ENCODE peak calls at places on chromosomes 11 and 22, in eight cellular contexts. V is GM23248, K is PC-3, P is hepatocyte, Z is astrocyte, W is MM.1S, M is fibroblast of lung, E is HCT116. I is an unnamed sample.

GRCh38 chr11:32830413-32830738 is 649 bp downstream of the PRRG4 start:
- DNase-seq in E (no peak), W (peak; percentile 61), V (no peak), M (no peak), Z (no peak), K (peak; percentile 69), P (peak; percentile 77), I (no peak)

GRCh38 chr22:23060612-23061400 is 9.5 kb upstream of the GNAZ start:
- DNase-seq in P (no peak), W (no peak), V (no peak), Z (no peak), E (no peak), M (no peak), K (no peak), I (no peak)

GRCh38 chr22:22752556-22753477 is 108.4 kb downstream of the GGTLC2 start:
- DNase-seq in W (peak; percentile 45), Z (no peak), V (peak; percentile 83), P (peak; percentile 50), K (peak; percentile 4), M (no peak), E (no peak), I (no peak)

GRCh38 chr11:58024601-58025091 is 965 bp downstream of the OR9Q1 start:
- DNase-seq in E (no peak), Z (peak; percentile 42), M (peak; percentile 59), P (no peak), W (no peak), K (no peak), V (peak; percentile 83), I (no peak)

GRCh38 chr22:46390652-46391301 is 55.3 kb downstream of the TRMU start:
- DNase-seq in K (peak; percentile 63), P (no peak), V (peak; percentile 92), Z (peak; percentile 22), M (peak; percentile 24), W (no peak), E (no peak), I (no peak)

GRCh38 chr22:25130462-25130861 is 69.2 kb upstream of the CRYBB3 start:
- DNase-seq in E (no peak), W (no peak), M (no peak), V (no peak), K (no peak), Z (no peak), P (no peak), I (no peak)

GRCh38 chr22:40394607-40395006 is 24.2 kb downstream of the SGSM3 start:
- DNase-seq in K (no peak), P (no peak), E (no peak), M (no peak), Z (no peak), V (no peak), W (no peak), I (no peak)

GRCh38 chr11:15843309-15843857 is 513.0 kb downstream of the SOX6 start:
- DNase-seq in M (peak; percentile 72), W (no peak), K (no peak), V (no peak), P (no peak), E (no peak), Z (peak; percentile 60), I (peak; percentile 57)

GRCh38 chr22:36243996-36244395 is 4.7 kb upstream of the APOL2 start:
- DNase-seq in K (no peak), V (no peak), P (no peak), Z (no peak), M (no peak), W (no peak), E (no peak), I (no peak)

GRCh38 chr11:124538019-124538418 is 5.4 kb downstream of the OR8B12 start:
- DNase-seq in W (no peak), M (peak; percentile 82), K (no peak), E (no peak), P (peak; percentile 18), Z (peak; percentile 79), V (peak; percentile 16), I (no peak)

GRCh38 chr11:1739576-1739975 is 10.8 kb downstream of the IFITM10 start:
- DNase-seq in K (no peak), P (no peak), W (no peak), E (no peak), V (no peak), Z (no peak), M (no peak), I (no peak)

GRCh38 chr11:20068691-20069090 is 91.6 kb downstream of the DBX1 start:
- DNase-seq in Z (no peak), V (no peak), K (no peak), E (no peak), M (no peak), W (no peak), P (no peak), I (no peak)

GRCh38 chr11:69297225-69297925 is 3.4 kb downstream of the MYEOV start:
- DNase-seq in V (peak; percentile 98), K (peak; percentile 100), W (peak; percentile 98), P (peak; percentile 93), M (peak; percentile 100), E (peak; percentile 97), Z (peak; percentile 99), I (peak; percentile 84)
- H3K4me3 ChIP-seq in V (peak overlapping the region; percentile 33), K (peak overlapping the region; percentile 33), W (peak overlapping the region; percentile 88), P (no peak overlapping the region), M (peak overlapping the region; percentile 29), E (peak overlapping the region; percentile 94), Z (no peak overlapping the region), I (peak overlapping the region; percentile 95)

GRCh38 chr11:76670475-76671235 is at the start of gene LRRC32:
- DNase-seq in E (no peak), P (peak; percentile 55), Z (no peak), V (peak; percentile 40), M (peak; percentile 11), K (no peak), W (no peak), I (no peak)

GRCh38 chr11:76671626-76672309 is 1.2 kb upstream of the LRRC32 start:
- DNase-seq in W (no peak), Z (no peak), K (no peak), P (no peak), M (no peak), E (no peak), V (no peak), I (no peak)

GRCh38 chr11:76668362-76669155 is 2.0 kb downstream of the LRRC32 start:
- DNase-seq in K (no peak), E (no peak), V (no peak), P (no peak), Z (no peak), W (no peak), M (no peak), I (no peak)

GRCh38 chr11:76671236-76671590 is 666 bp upstream of the LRRC32 start:
- DNase-seq in W (no peak), Z (no peak), P (no peak), M (no peak), E (no peak), K (no peak), V (no peak), I (no peak)

DNA sequence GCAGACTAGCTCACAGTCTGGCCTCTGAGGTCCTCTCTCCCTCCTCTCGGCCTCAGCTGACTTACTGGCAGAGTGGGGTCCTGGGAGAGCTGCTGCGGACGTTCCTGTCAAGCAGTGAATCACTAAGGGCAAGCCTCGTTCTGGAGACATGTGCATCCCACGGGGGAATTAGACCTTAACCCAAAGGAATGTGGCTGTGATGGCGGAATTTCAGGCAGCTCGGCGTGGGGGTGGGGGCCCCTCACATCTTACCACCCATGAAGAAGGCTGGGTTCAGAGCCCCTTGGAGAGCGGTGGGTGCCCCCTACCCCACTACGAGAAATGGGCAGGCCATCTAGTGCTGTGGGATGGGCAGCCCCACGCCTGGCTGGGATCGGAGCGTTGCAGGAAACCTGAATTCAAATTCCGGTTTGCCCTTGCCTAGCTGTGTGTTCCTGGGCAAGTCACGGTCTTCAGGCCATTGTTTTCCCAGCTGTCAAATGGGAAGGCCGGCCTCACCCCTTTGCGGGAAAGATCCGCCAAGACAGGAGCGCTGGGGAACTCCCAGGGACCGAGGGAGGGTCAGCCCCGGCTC is 559 bp downstream of the LRRC32 start:
- DNase-seq in Z (peak; percentile 84), K (no peak), M (peak; percentile 89), W (no peak), E (no peak), V (peak; percentile 78), P (peak; percentile 67), I (no peak)
- TF ChIP-seq EZH2 in Z (no peak), K (no peak), M (no peak), W (no peak), E (no peak), V (no peak), P (no peak), I (no peak)

GRCh38 chr11:12841946-12842630 is 167.0 kb upstream of the RASSF10 start:
- DNase-seq in K (peak; percentile 42), Z (peak; percentile 90), E (no peak), V (peak; percentile 80), M (peak; percentile 92), P (peak; percentile 70), W (no peak), I (peak; percentile 87)
- H3K4me3 ChIP-seq in K (no peak overlapping the region), Z (no peak overlapping the region), E (no peak overlapping the region), V (no peak overlapping the region), M (peak overlapping the region; percentile 26), P (no peak overlapping the region), W (no peak overlapping the region), I (peak overlapping the region; percentile 70)

GRCh38 chr22:17120711-17121234 is 387 bp downstream of the TMEM121B start:
- DNase-seq in Z (no peak), W (no peak), V (peak; percentile 46), M (peak; percentile 8), K (no peak), P (peak; percentile 35), E (no peak), I (no peak)

GRCh38 chr22:17118342-17118741 is 2.8 kb downstream of the TMEM121B start:
- DNase-seq in K (no peak), V (no peak), M (no peak), Z (no peak), W (no peak), E (no peak), P (no peak), I (no peak)

GRCh38 chr22:17120281-17120680 is 879 bp downstream of the TMEM121B start:
- DNase-seq in K (no peak), W (peak; percentile 45), P (peak; percentile 85), M (peak; percentile 36), V (peak; percentile 56), E (no peak), Z (peak; percentile 14), I (no peak)

GRCh38 chr22:17119481-17120202 is 1.5 kb downstream of the TMEM121B start:
- DNase-seq in W (no peak), K (peak; percentile 3), Z (no peak), M (no peak), P (no peak), V (peak; percentile 24), E (no peak), I (no peak)

DNA sequence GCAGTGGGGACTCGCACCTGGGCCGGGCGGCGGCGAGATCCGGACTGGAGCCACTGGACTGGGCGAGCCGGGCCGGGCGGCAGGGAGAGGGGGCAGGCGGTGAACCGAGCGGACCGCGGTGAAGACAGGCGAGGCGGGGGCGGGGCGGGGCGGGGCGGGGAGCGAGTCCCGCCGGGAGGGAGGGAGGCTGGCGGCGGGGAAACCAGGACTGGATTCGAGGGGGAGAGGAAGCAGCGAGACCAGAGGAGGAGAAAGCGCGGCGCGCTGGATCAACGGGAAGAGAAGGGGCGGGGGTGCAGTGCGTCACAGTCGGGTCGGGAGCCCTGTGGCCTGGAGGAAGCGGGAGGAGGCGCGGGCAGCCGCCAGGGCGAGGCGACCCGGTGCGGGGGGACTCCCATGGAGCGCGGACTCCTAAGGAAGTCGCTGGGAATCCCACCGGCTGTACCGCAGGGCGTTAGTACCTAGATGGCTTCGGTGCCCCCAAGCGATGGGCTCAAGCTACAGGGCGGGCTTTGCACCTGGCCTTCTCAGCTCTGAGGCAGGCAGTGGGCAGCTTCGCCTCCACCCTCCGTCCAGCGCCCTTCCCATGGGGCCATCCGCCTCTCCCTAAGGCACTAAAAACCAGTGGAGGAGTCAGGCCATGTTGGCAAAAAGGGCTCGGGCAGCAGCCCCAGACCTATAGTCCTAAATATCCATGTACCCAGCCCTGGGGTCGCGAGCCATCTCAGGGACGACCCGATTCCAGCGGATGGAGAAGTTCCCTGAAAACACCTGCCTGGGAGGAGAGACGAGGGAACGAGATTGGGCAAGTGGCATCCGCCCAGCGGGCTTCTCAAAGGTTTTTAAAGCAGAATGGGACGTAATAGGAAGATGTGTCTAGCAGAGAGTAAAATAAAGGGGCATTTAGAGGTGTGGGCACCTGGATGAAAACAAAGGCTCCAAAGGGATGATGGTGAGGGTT is at the start of gene TMEM121B:
- DNase-seq in Z (peak; percentile 48), M (peak; percentile 66), P (peak; percentile 84), V (peak; percentile 68), K (no peak), W (no peak), E (no peak), I (no peak)
- TF ChIP-seq EZH2 in Z (peak; percentile 53), M (peak; percentile 81), P (no peak), V (no peak), K (no peak), W (no peak), E (no peak), I (no peak)